ENCODE peak calls at places on chromosomes 6 and 20, in five cellular contexts. I is H1, S is A549, N is HepG2, R is K562. K is an unnamed sample.

GRCh38 chr6:14381225-14381887 is 263.8 kb downstream of the CD83 start:
- DNase-seq in I (peak; percentile 49), S (no peak), N (no peak), R (no peak), K (no peak)

GRCh38 chr6:43491750-43492661 is 14.6 kb downstream of the TJAP1 start:
- DNase-seq in I (no peak), S (no peak), N (no peak), R (no peak), K (peak; percentile 50)

GRCh38 chr6:34044945-34045595 is 100.8 kb downstream of the GRM4 start:
- DNase-seq in I (no peak), S (no peak), N (no peak), R (no peak), K (no peak)

GRCh38 chr6:42984001-42984923 is at the start of gene PPP2R5D:
- DNase-seq in I (peak; percentile 92), S (peak; percentile 92), N (peak; percentile 100), R (peak; percentile 98), K (peak; percentile 99)

GRCh38 chr6:3869632-3870527 is 20.7 kb downstream of the FAM50B start:
- DNase-seq in I (no peak), S (peak; percentile 56), N (peak; percentile 92), R (no peak), K (no peak)

GRCh38 chr6:33967266-33967767 is 163.5 kb upstream of the MLN start:
- DNase-seq in I (no peak), S (no peak), N (no peak), R (no peak), K (no peak)

GRCh38 chr6:75077694-75078093 is 128.2 kb downstream of the COL12A1 start:
- DNase-seq in I (no peak), S (no peak), N (no peak), R (no peak), K (no peak)

GRCh38 chr6:30752164-30752927 is 8.0 kb upstream of the IER3 start:
- DNase-seq in I (no peak), S (peak; percentile 77), N (no peak), R (no peak), K (peak; percentile 99)

GRCh38 chr6:47752801-47753200 is 29.0 kb upstream of the OPN5 start:
- DNase-seq in I (no peak), S (no peak), N (peak; percentile 64), R (no peak), K (no peak)

GRCh38 chr6:166540631-166541331 is 45.7 kb downstream of the RAMACL start:
- DNase-seq in I (no peak), S (no peak), N (no peak), R (peak; percentile 26), K (no peak)

GRCh38 chr6:143097224-143097795 is 36.6 kb downstream of the AIG1 start:
- DNase-seq in I (no peak), S (no peak), N (no peak), R (no peak), K (no peak)

GRCh38 chr20:20212675-20213096 is 155.2 kb upstream of the INSM1 start:
- DNase-seq in I (no peak), S (no peak), N (no peak), R (no peak), K (no peak)

GRCh38 chr6:37137201-37137880 is 32.6 kb upstream of the PIM1 start:
- DNase-seq in I (peak; percentile 77), S (peak; percentile 85), N (peak; percentile 93), R (peak; percentile 48), K (peak; percentile 96)

GRCh38 chr6:167705211-167705750 is 121.4 kb upstream of the AFDN start:
- DNase-seq in I (no peak), S (no peak), N (no peak), R (no peak), K (no peak)

GRCh38 chr20:25543068-25543467 is 42.3 kb downstream of the NINL start:
- DNase-seq in I (no peak), S (no peak), N (peak; percentile 33), R (no peak), K (no peak)

GRCh38 chr6:53250137-53250760 is 98.5 kb downstream of the ELOVL5 start:
- DNase-seq in I (no peak), S (no peak), N (no peak), R (no peak), K (no peak)

GRCh38 chr6:41356838-41357237 is 21.4 kb downstream of the NCR2 start:
- DNase-seq in I (no peak), S (no peak), N (no peak), R (no peak), K (no peak)

GRCh38 chr6:170271771-170272314 is 19.0 kb downstream of the DLL1 start:
- DNase-seq in I (no peak), S (no peak), N (no peak), R (no peak), K (no peak)

GRCh38 chr6:133242761-133243590 is 1.8 kb downstream of the EYA4 start:
- DNase-seq in I (peak; percentile 59), S (no peak), N (no peak), R (no peak), K (peak; percentile 7)

GRCh38 chr6:98823845-98824162 is 10.6 kb upstream of the POU3F2 start:
- DNase-seq in I (no peak), S (no peak), N (no peak), R (no peak), K (no peak)

GRCh38 chr6:135346747-135347146 is 150.8 kb downstream of the AHI1 start:
- DNase-seq in I (no peak), S (no peak), N (no peak), R (no peak), K (peak; percentile 36)

GRCh38 chr6:7392402-7392801 is 2.8 kb downstream of the RIOK1 start:
- DNase-seq in I (no peak), S (no peak), N (no peak), R (no peak), K (no peak)

GRCh38 chr6:3061501-3061941 is 6.8 kb upstream of the RIPK1 start:
- DNase-seq in I (no peak), S (no peak), N (no peak), R (no peak), K (no peak)

GRCh38 chr6:27871919-27872633 is 40.1 kb downstream of the OR2B2 start:
- DNase-seq in I (peak; percentile 89), S (peak; percentile 59), N (no peak), R (no peak), K (peak; percentile 99)

GRCh38 chr6:125839471-125839870 is 48.7 kb downstream of the NCOA7 start:
- DNase-seq in I (no peak), S (no peak), N (no peak), R (no peak), K (peak; percentile 79)

GRCh38 chr6:7684076-7684475 is 41.8 kb upstream of the BMP6 start:
- DNase-seq in I (peak; percentile 19), S (no peak), N (no peak), R (no peak), K (no peak)

GRCh38 chr6:41917528-41917927 is 3.4 kb downstream of the MED20 start:
- DNase-seq in I (no peak), S (peak; percentile 72), N (no peak), R (no peak), K (peak; percentile 83)

GRCh38 chr6:72580281-72580940 is 41.5 kb upstream of the KCNQ5 start:
- DNase-seq in I (no peak), S (peak; percentile 19), N (peak; percentile 9), R (peak; percentile 75), K (no peak)

GRCh38 chr6:134317471-134318131 is at the start of gene SGK1:
- DNase-seq in I (peak; percentile 66), S (no peak), N (no peak), R (no peak), K (peak; percentile 29)

GRCh38 chr20:64140421-64140820 is 23.8 kb upstream of the MYT1 start:
- DNase-seq in I (peak; percentile 33), S (no peak), N (no peak), R (no peak), K (no peak)

GRCh38 chr6:134512946-134513345 is 195.0 kb upstream of the SGK1 start:
- DNase-seq in I (no peak), S (no peak), N (no peak), R (no peak), K (peak; percentile 50)

GRCh38 chr6:12404651-12405050 is 114.5 kb downstream of the EDN1 start:
- DNase-seq in I (no peak), S (no peak), N (no peak), R (no peak), K (no peak)

GRCh38 chr6:35161776-35162607 is 20.9 kb upstream of the TCP11 start:
- DNase-seq in I (no peak), S (no peak), N (peak; percentile 75), R (no peak), K (peak; percentile 41)

GRCh38 chr20:10730629-10731183 is 56.9 kb upstream of the JAG1 start:
- DNase-seq in I (no peak), S (no peak), N (no peak), R (no peak), K (no peak)
- TF ChIP-seq JUN in I (no peak), S (no peak), N (no peak), R (no peak), K (no peak)

DNA sequence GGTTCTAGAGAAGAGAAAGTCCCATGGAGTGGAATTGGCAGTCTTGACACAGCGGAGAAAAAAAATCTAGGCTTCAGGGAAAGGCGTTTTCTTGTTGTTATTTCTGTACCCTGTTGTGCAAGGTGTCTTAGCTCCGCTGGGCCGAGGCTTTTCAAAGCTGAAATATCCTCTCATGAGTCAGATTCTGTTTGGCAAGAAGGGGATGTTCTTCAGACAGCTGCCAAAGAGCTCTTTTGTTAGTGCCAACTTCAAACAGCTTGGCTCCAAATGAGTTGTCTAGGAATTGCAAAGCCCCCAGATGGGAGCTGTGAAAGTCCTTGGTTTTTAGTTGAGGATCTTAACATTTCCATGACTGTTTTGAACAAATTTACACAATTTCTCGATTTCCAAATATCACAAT is 45.6 kb downstream of the LRRN4 start:
- DNase-seq in I (no peak), S (peak; percentile 45), N (peak; percentile 86), R (no peak), K (peak; percentile 74)
- H3K4me3 ChIP-seq in I (no peak overlapping the region), S (peak overlapping the region; percentile 70), N (peak overlapping the region; percentile 97), R (peak overlapping the region; percentile 89), K (no peak overlapping the region)

GRCh38 chr20:17568972-17569471 is 853 bp upstream of the DSTN start:
- DNase-seq in I (peak; percentile 64), S (peak; percentile 95), N (peak; percentile 95), R (peak; percentile 57), K (peak; percentile 99)
- TF ChIP-seq POLR2A in I (peak; percentile 72), S (peak; percentile 32), N (peak; percentile 76), R (no peak), K (peak; percentile 77)

DNA sequence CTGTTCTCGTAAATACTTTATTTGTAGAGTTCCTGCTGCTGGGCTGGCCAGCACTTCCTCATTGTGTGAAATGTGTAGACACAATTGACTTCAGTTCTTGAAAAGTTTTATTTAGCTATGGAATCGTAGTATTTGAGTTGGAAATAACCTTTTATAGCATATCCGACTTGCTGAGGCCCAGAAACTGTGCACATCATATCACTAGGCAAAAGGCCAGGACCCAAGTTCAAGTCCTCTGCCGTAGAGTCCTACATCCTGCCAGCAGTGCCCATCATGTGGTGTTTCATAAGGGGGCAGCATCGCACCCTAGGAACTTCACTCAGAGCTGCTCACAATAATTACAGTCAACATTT is 207.7 kb upstream of the SNX9 start:
- DNase-seq in I (no peak), S (no peak), N (no peak), R (no peak), K (peak; percentile 35)
- TF ChIP-seq JUN in I (no peak), S (no peak), N (no peak), R (no peak), K (no peak)